ENCODE peak calls at places on chromosomes 3 and 15, in six cellular contexts. One of them, this sample, is unnamed.

GRCh38 chr3:132399054-132399929 is 18.0 kb upstream of the DNAJC13 start:
- DNase-seq in stomach: no peak
- DNase-seq in SK-N-SH: peak
- DNase-seq in H1: no peak
- DNase-seq in suprapubic skin: no peak
- DNase-seq in GM23338: peak
- DNase-seq in this sample: peak

GRCh38 chr3:159766563-159767185 is 222.0 kb upstream of the IL12A start:
- DNase-seq in GM23338: peak
- DNase-seq in H1: no peak
- DNase-seq in suprapubic skin: no peak
- DNase-seq in stomach: no peak
- DNase-seq in SK-N-SH: peak
- DNase-seq in this sample: no peak

GRCh38 chr15:85044251-85044853 is 62.7 kb downstream of the PDE8A start:
- DNase-seq in suprapubic skin: no peak
- DNase-seq in stomach: peak
- DNase-seq in GM23338: peak
- DNase-seq in H1: no peak
- DNase-seq in SK-N-SH: peak
- DNase-seq in this sample: no peak

GRCh38 chr3:5122741-5123706 is 932 bp downstream of the ARL8B start:
- DNase-seq in GM23338: peak
- DNase-seq in stomach: peak
- DNase-seq in H1: peak
- DNase-seq in suprapubic skin: peak
- DNase-seq in SK-N-SH: peak
- DNase-seq in this sample: no peak

GRCh38 chr15:89501646-89502045 is 5.3 kb upstream of the RHCG start:
- DNase-seq in suprapubic skin: peak
- DNase-seq in GM23338: no peak
- DNase-seq in stomach: no peak
- DNase-seq in SK-N-SH: no peak
- DNase-seq in H1: no peak
- DNase-seq in this sample: no peak

GRCh38 chr3:186940965-186941364 is 10.6 kb downstream of the ST6GAL1 start:
- DNase-seq in SK-N-SH: no peak
- DNase-seq in GM23338: no peak
- DNase-seq in suprapubic skin: no peak
- DNase-seq in stomach: no peak
- DNase-seq in H1: no peak
- DNase-seq in this sample: no peak

GRCh38 chr3:122415762-122416654 is at the start of gene WDR5B:
- DNase-seq in SK-N-SH: peak
- DNase-seq in H1: peak
- DNase-seq in GM23338: peak
- DNase-seq in stomach: peak
- DNase-seq in suprapubic skin: peak
- DNase-seq in this sample: peak

GRCh38 chr3:124818398-124819150 is 68.6 kb downstream of the ITGB5 start:
- DNase-seq in suprapubic skin: no peak
- DNase-seq in SK-N-SH: no peak
- DNase-seq in GM23338: no peak
- DNase-seq in stomach: no peak
- DNase-seq in H1: no peak
- DNase-seq in this sample: no peak

GRCh38 chr3:82329300-82329699 is 567.9 kb upstream of the GBE1 start:
- DNase-seq in GM23338: no peak
- DNase-seq in SK-N-SH: no peak
- DNase-seq in stomach: no peak
- DNase-seq in suprapubic skin: no peak
- DNase-seq in H1: no peak
- DNase-seq in this sample: no peak

GRCh38 chr3:23430781-23431423 is 227.8 kb downstream of the UBE2E2 start:
- DNase-seq in GM23338: no peak
- DNase-seq in H1: no peak
- DNase-seq in SK-N-SH: no peak
- DNase-seq in suprapubic skin: no peak
- DNase-seq in stomach: no peak
- DNase-seq in this sample: no peak

GRCh38 chr3:18809640-18810305 is 338.5 kb upstream of the KCNH8 start:
- DNase-seq in GM23338: no peak
- DNase-seq in suprapubic skin: no peak
- DNase-seq in SK-N-SH: no peak
- DNase-seq in H1: no peak
- DNase-seq in stomach: no peak
- DNase-seq in this sample: no peak

GRCh38 chr15:92883643-92884458 is 16.3 kb upstream of the CHD2 start:
- DNase-seq in stomach: no peak
- DNase-seq in suprapubic skin: no peak
- DNase-seq in H1: no peak
- DNase-seq in SK-N-SH: no peak
- DNase-seq in GM23338: peak
- DNase-seq in this sample: no peak

GRCh38 chr3:25854214-25854613 is 64.3 kb downstream of the OXSM start:
- DNase-seq in GM23338: no peak
- DNase-seq in H1: no peak
- DNase-seq in stomach: no peak
- DNase-seq in suprapubic skin: no peak
- DNase-seq in SK-N-SH: no peak
- DNase-seq in this sample: no peak

GRCh38 chr3:39099738-39100499 is 7.5 kb downstream of the GORASP1 start:
- DNase-seq in SK-N-SH: no peak
- DNase-seq in H1: peak
- DNase-seq in stomach: no peak
- DNase-seq in GM23338: no peak
- DNase-seq in suprapubic skin: no peak
- DNase-seq in this sample: no peak
- TF ChIP-seq POLR2AphosphoS5 in SK-N-SH: no peak
- TF ChIP-seq POLR2AphosphoS5 in H1: no peak
- TF ChIP-seq POLR2AphosphoS5 in stomach: no peak
- TF ChIP-seq POLR2AphosphoS5 in GM23338: no peak
- TF ChIP-seq POLR2AphosphoS5 in suprapubic skin: no peak
- TF ChIP-seq POLR2AphosphoS5 in this sample: no peak

DNA sequence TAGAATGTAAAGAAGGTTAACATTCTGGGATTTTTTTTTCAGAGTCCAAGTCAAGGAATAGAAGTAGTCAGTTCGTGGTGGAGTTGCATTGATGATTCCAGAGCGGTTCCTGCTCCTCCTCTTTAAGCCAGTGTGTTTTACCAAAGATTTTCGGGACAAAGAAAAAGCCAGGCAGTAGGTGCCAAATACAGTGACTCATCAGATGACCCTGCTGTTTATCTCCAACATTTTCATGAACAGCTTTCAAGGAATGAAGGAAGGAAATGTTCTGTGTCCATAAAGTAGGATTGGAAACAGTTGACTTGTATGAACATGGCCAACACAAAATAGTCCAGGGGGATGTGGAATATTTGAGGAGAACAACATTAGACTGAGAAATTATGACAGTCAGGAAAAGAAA is 142.4 kb upstream of the TMC3 start:
- DNase-seq in stomach: no peak
- DNase-seq in H1: no peak
- DNase-seq in GM23338: no peak
- DNase-seq in SK-N-SH: no peak
- DNase-seq in suprapubic skin: no peak
- DNase-seq in this sample: no peak
- TF ChIP-seq POLR2AphosphoS5 in stomach: no peak
- TF ChIP-seq POLR2AphosphoS5 in H1: no peak
- TF ChIP-seq POLR2AphosphoS5 in GM23338: no peak
- TF ChIP-seq POLR2AphosphoS5 in SK-N-SH: no peak
- TF ChIP-seq POLR2AphosphoS5 in suprapubic skin: no peak
- TF ChIP-seq POLR2AphosphoS5 in this sample: no peak

DNA sequence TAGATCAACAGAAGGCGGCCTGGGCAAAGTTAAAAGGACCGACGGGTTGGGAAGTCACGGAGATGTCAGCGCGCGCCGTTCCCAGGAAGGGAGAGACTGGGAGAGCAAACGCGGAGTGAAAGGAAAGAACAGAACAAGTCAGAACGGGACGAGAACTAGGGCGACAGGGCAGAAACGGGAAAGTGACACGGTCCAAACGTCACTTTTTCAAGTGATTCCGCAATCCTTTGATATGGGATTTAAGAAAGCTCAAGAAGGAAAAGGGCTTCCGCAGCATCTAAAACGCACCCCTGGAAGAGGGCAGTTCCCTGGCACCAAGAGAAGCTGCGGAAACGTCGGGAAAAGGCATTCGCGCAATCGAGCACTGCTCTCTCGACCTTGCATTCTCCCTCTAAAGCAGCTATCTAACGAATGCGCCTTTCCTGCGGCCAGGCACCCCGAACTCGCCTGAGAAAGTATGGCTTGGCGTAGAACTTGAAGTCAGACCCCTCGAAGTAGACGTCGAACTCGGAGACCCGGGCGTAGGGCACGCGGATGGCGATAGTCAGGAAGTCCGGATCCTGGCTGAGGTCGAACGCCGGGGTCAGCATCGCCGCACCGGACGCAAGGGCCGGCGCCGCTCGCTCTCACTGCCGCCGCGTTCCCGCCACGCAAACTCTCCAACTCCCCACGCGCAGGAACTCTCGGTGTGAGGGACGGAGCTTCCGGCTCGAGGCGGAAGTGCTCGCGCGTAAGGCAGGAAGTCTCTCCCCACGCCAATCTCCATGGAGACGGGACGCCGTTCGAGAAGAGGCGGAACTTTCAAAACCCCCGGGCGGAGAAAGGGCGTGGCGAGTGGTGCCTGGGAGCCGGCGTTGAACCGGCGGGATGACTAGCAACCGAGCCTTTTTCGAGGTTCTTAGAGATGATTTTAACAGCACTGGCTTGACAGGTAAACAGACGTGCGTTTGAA is at the start of gene SHQ1:
- DNase-seq in suprapubic skin: peak
- DNase-seq in stomach: peak
- DNase-seq in SK-N-SH: peak
- DNase-seq in H1: peak
- DNase-seq in GM23338: peak
- DNase-seq in this sample: peak
- TF ChIP-seq POLR2AphosphoS5 in suprapubic skin: peak
- TF ChIP-seq POLR2AphosphoS5 in stomach: peak
- TF ChIP-seq POLR2AphosphoS5 in SK-N-SH: peak
- TF ChIP-seq POLR2AphosphoS5 in H1: no peak
- TF ChIP-seq POLR2AphosphoS5 in GM23338: peak
- TF ChIP-seq POLR2AphosphoS5 in this sample: peak

GRCh38 chr3:153142961-153143360 is 19.1 kb upstream of the RAP2B start:
- DNase-seq in H1: no peak
- DNase-seq in suprapubic skin: no peak
- DNase-seq in SK-N-SH: no peak
- DNase-seq in GM23338: no peak
- DNase-seq in stomach: no peak
- DNase-seq in this sample: no peak

GRCh38 chr3:153137626-153138025 is 24.4 kb upstream of the RAP2B start:
- DNase-seq in H1: no peak
- DNase-seq in GM23338: no peak
- DNase-seq in SK-N-SH: no peak
- DNase-seq in suprapubic skin: no peak
- DNase-seq in stomach: no peak
- DNase-seq in this sample: no peak

DNA sequence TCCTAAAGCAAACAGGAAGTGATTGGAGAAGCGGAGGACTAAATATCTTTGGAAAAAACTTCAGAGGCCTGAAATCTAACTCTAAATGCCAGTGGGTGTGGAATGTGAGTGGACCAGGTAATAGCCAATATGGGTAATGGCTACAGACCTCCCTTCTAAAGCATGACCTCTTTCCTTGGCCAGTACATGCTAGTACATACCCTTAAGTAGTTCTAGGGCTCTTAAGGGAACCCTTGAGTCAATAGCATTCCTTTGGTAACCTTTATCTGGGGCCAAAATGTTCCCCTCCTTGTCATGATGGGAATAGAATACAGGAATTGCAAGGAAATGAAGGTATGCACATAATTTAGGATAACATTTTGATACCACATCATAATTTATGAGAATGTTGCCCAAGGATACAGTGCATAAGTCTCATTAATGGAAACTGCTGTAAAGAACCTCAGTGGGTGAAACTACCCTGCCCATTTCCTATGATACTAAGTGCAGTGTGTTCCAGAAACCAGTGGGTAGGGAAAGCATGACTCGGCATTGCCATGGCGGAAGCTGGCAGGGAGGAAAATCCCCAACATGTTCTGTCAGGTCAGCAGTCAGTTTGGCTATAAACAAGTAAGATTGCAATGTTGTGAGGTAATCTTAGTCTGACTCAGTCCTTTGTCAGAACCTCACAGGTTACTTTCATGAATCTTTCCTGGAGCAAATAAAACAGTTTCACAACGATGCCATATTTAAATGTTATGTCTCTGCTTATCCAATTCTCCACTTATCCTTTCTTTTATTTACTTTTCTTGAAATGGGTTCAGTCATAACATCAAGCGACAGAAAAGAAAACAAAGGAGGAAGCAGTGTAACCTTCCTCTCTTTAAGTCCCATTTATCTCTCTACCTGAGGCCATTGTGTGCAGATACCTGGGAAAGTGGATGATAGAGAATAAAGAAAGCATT is 23.5 kb upstream of the RAP2B start:
- DNase-seq in H1: no peak
- DNase-seq in SK-N-SH: no peak
- DNase-seq in suprapubic skin: no peak
- DNase-seq in GM23338: peak
- DNase-seq in stomach: peak
- DNase-seq in this sample: no peak
- TF ChIP-seq POLR2AphosphoS5 in H1: no peak
- TF ChIP-seq POLR2AphosphoS5 in SK-N-SH: peak
- TF ChIP-seq POLR2AphosphoS5 in suprapubic skin: peak
- TF ChIP-seq POLR2AphosphoS5 in GM23338: no peak
- TF ChIP-seq POLR2AphosphoS5 in stomach: peak
- TF ChIP-seq POLR2AphosphoS5 in this sample: no peak

GRCh38 chr15:29032229-29032625 is 146.5 kb downstream of the APBA2 start:
- DNase-seq in suprapubic skin: peak
- DNase-seq in SK-N-SH: no peak
- DNase-seq in H1: no peak
- DNase-seq in stomach: no peak
- DNase-seq in GM23338: no peak
- DNase-seq in this sample: no peak

GRCh38 chr15:29032776-29033175 is 147.0 kb downstream of the APBA2 start:
- DNase-seq in stomach: no peak
- DNase-seq in SK-N-SH: no peak
- DNase-seq in H1: no peak
- DNase-seq in suprapubic skin: peak
- DNase-seq in GM23338: no peak
- DNase-seq in this sample: no peak

GRCh38 chr15:29029651-29030195 is 143.9 kb downstream of the APBA2 start:
- DNase-seq in H1: no peak
- DNase-seq in stomach: no peak
- DNase-seq in suprapubic skin: no peak
- DNase-seq in SK-N-SH: no peak
- DNase-seq in GM23338: no peak
- DNase-seq in this sample: no peak

GRCh38 chr15:29034151-29034550 is 148.4 kb downstream of the APBA2 start:
- DNase-seq in suprapubic skin: no peak
- DNase-seq in stomach: no peak
- DNase-seq in H1: no peak
- DNase-seq in GM23338: no peak
- DNase-seq in SK-N-SH: no peak
- DNase-seq in this sample: no peak

GRCh38 chr15:29031502-29032228 is 145.9 kb downstream of the APBA2 start:
- DNase-seq in stomach: no peak
- DNase-seq in GM23338: no peak
- DNase-seq in suprapubic skin: no peak
- DNase-seq in SK-N-SH: no peak
- DNase-seq in H1: no peak
- DNase-seq in this sample: no peak
- TF ChIP-seq POLR2AphosphoS5 in stomach: no peak
- TF ChIP-seq POLR2AphosphoS5 in GM23338: no peak
- TF ChIP-seq POLR2AphosphoS5 in suprapubic skin: no peak
- TF ChIP-seq POLR2AphosphoS5 in SK-N-SH: no peak
- TF ChIP-seq POLR2AphosphoS5 in H1: no peak
- TF ChIP-seq POLR2AphosphoS5 in this sample: no peak

This sample was measured in GM12891.